ENCODE peak calls at places on chromosomes 3 and 15, in seven cellular contexts. U, J, S, N, F, C and G are unnamed samples.

GRCh38 chr15:31376511-31376910 is 49.9 kb downstream of the KLF13 start:
- DNase-seq in U (no peak), J (no peak), S (no peak), N (no peak), F (peak), C (no peak), G (no peak)

GRCh38 chr3:112778298-112779008 is 68.2 kb downstream of the CD200R1L start:
- DNase-seq in U (no peak), J (no peak), S (no peak), N (no peak), F (no peak), C (no peak), G (no peak)

GRCh38 chr3:8875831-8876230 is 87.4 kb downstream of the RAD18 start:
- DNase-seq in U (no peak), J (no peak), S (no peak), N (no peak), F (no peak), C (no peak), G (no peak)

GRCh38 chr3:31247850-31248618 is 284.7 kb upstream of the STT3B start:
- DNase-seq in U (no peak), J (no peak), S (no peak), N (no peak), F (no peak), C (no peak), G (no peak)

GRCh38 chr3:131723343-131723742 is 220.6 kb upstream of the MRPL3 start:
- DNase-seq in U (no peak), J (no peak), S (no peak), N (no peak), F (no peak), C (no peak), G (no peak)

GRCh38 chr3:70856414-70857162 is 544.1 kb upstream of the MDFIC2 start:
- DNase-seq in U (no peak), J (no peak), S (no peak), N (no peak), F (no peak), C (no peak), G (no peak)

GRCh38 chr15:40282144-40282869 is 557 bp downstream of the ANKRD63 start:
- DNase-seq in U (no peak), J (no peak), S (peak), N (no peak), F (peak), C (no peak), G (peak)

GRCh38 chr15:63483521-63484371 is 20.6 kb upstream of the USP3 start:
- DNase-seq in U (no peak), J (no peak), S (no peak), N (no peak), F (no peak), C (peak), G (no peak)

GRCh38 chr3:36729204-36730056 is 34.9 kb downstream of the DCLK3 start:
- DNase-seq in U (no peak), J (no peak), S (no peak), N (no peak), F (no peak), C (no peak), G (no peak)

GRCh38 chr3:195155842-195156241 is 115.1 kb downstream of the XXYLT1 start:
- DNase-seq in U (no peak), J (no peak), S (no peak), N (no peak), F (no peak), C (no peak), G (no peak)

GRCh38 chr3:175346573-175347356 is 487.6 kb downstream of the NAALADL2 start:
- DNase-seq in U (peak), J (no peak), S (peak), N (peak), F (no peak), C (peak), G (no peak)

GRCh38 chr3:101963902-101964362 is 114.6 kb downstream of the NFKBIZ start:
- DNase-seq in U (no peak), J (no peak), S (no peak), N (no peak), F (no peak), C (no peak), G (peak)

GRCh38 chr15:29059871-29060640 is 174.3 kb downstream of the APBA2 start:
- DNase-seq in U (no peak), J (no peak), S (no peak), N (no peak), F (no peak), C (no peak), G (no peak)

GRCh38 chr15:61051570-61052031 is 177.5 kb downstream of the RORA start:
- DNase-seq in U (peak), J (peak), S (peak), N (peak), F (no peak), C (peak), G (peak)

GRCh38 chr3:151960956-151961580 is 87.6 kb downstream of the SUCNR1 start:
- DNase-seq in U (no peak), J (no peak), S (no peak), N (no peak), F (no peak), C (no peak), G (no peak)

GRCh38 chr15:75731248-75732100 is 18.8 kb upstream of the CSPG4 start:
- DNase-seq in U (peak), J (no peak), S (peak), N (peak), F (peak), C (no peak), G (no peak)

GRCh38 chr15:40844543-40844981 is 714 bp downstream of the SPINT1 start:
- DNase-seq in U (no peak), J (no peak), S (peak), N (no peak), F (peak), C (no peak), G (no peak)

GRCh38 chr3:177973241-177973840 is 562.9 kb upstream of the KCNMB2 start:
- DNase-seq in U (no peak), J (no peak), S (no peak), N (no peak), F (no peak), C (no peak), G (no peak)

GRCh38 chr3:126435456-126436315 is 40.0 kb downstream of the ZXDC start:
- DNase-seq in U (peak), J (no peak), S (no peak), N (no peak), F (peak), C (no peak), G (no peak)

GRCh38 chr3:105996781-105997180 is 128.0 kb upstream of the CBLB start:
- DNase-seq in U (no peak), J (no peak), S (no peak), N (no peak), F (no peak), C (no peak), G (no peak)

GRCh38 chr3:106001923-106002322 is 133.1 kb upstream of the CBLB start:
- DNase-seq in U (no peak), J (no peak), S (no peak), N (no peak), F (no peak), C (no peak), G (no peak)

GRCh38 chr3:105997800-105998526 is 129.2 kb upstream of the CBLB start:
- DNase-seq in U (no peak), J (no peak), S (no peak), N (peak), F (no peak), C (no peak), G (no peak)

GRCh38 chr3:105999856-106000255 is 131.0 kb upstream of the CBLB start:
- DNase-seq in U (no peak), J (no peak), S (no peak), N (no peak), F (no peak), C (no peak), G (no peak)

GRCh38 chr3:105997466-105997799 is 128.6 kb upstream of the CBLB start:
- DNase-seq in U (no peak), J (no peak), S (no peak), N (no peak), F (no peak), C (no peak), G (no peak)
- H3K27ac ChIP-seq in U (no peak), J (no peak), S (no peak), N (no peak), F (no peak), C (no peak), G (no peak)

GRCh38 chr3:47158208-47158607 is 5.7 kb downstream of the SETD2 start:
- DNase-seq in U (no peak), J (no peak), S (no peak), N (no peak), F (no peak), C (no peak), G (no peak)
- H3K27ac ChIP-seq in U (no peak), J (no peak), S (no peak), N (no peak), F (no peak), C (no peak), G (no peak)

DNA sequence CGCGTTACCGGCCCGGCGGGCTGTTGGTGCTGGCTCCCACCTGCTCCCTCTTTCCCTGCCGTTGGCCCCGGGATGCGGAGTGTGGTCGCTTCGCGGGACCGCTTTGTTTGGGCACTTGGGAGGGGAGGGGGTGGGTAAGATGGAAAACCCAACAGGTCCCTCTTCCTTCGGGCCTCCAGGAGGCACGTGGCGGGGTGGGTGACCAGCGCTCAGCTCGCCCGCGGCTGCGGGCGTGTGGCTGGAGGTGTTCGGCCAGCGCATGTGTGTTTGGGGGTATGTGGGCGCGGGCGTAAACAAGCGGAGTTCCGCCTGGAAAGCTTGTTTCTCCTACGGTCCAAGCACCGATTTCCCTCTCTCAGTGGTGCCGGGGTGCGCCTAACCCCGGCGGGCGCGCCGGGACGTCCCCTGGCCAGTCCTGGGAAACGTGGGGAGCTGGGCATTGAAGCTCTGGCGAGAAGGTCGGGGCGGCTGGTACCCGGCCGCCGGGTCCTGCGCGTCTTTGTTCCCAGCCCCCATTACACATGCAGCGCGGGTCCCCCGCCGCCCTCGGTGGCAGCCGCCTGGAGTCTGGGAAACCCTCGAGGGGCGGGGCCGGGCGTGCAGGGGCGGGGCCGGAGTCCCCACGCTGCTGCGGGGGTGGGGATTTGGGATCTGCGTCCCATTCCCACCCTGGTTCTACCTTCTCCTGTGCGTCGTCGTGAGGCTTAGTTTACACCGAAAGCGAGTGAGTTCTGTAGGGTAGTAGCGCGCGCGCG is 1.4 kb downstream of the ACVR2B start:
- DNase-seq in U (peak), J (peak), S (peak), N (peak), F (peak), C (peak), G (peak)
- H3K27ac ChIP-seq in U (peak), J (peak), S (peak), N (peak), F (no peak), C (peak), G (no peak)

DNA sequence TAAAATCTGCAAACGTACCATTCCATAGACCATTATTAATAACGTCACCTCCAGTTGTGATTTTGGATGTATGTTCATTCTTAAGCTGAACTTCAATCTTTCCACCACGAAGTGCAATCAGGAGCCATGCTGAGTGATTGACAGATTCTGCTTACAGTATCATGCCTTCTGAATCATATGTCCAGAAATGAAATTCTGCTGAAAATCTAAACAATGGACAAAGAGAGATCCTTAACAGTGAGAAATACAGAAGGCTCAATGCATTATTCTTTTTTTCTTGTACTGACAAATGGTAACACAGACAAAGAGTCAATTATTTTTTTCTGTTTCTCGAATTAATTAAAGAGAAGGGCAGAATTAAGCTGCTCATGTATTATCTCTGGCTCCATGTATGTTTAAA is 1114.5 kb downstream of the EPHA3 start:
- DNase-seq in U (no peak), J (no peak), S (no peak), N (no peak), F (no peak), C (no peak), G (no peak)
- H3K27ac ChIP-seq in U (no peak), J (no peak), S (no peak), N (no peak), F (no peak), C (no peak), G (no peak)

GRCh38 chr15:78420766-78421165 is 17.2 kb upstream of the IREB2 start:
- DNase-seq in U (no peak), J (no peak), S (no peak), N (no peak), F (no peak), C (no peak), G (no peak)
- H3K27ac ChIP-seq in U (no peak), J (no peak), S (no peak), N (no peak), F (no peak), C (no peak), G (no peak)

DNA sequence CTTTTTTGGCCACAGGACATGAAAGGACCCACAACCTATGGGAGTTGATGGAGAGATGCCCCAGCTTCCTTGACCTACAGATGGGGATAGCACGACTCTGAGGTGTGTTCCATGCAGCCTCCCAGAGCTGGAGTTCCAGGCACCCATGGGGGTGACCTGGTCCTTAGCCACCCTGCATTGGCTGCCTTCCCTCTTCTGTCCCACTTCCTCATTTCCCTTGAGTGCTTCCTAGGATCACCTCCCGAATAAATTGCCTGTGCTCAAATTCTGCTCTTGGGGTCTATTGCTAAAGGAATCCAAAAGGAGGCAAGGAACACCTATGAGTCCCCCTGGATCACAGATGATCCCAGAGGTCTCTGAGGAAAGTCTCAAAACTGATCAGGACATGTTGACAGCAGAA is 24.7 kb upstream of the VIPR1 start:
- DNase-seq in U (no peak), J (no peak), S (no peak), N (no peak), F (no peak), C (no peak), G (no peak)
- H3K27ac ChIP-seq in U (no peak), J (no peak), S (no peak), N (no peak), F (no peak), C (no peak), G (no peak)

GRCh38 chr3:172171396-172172075 is 132.2 kb downstream of the FNDC3B start:
- DNase-seq in U (no peak), J (no peak), S (no peak), N (no peak), F (no peak), C (no peak), G (no peak)
- H3K27ac ChIP-seq in U (no peak), J (no peak), S (peak), N (no peak), F (no peak), C (no peak), G (no peak)